ENCODE peak calls at places on chromosomes 2 and 18, in seven cellular contexts. M is H1, U is SK-N-SH, S is HepG2, X is K562, P is HCT116, Z is GM12878. L is an unnamed sample.

GRCh38 chr2:44364604-44365003 is 2.9 kb downstream of the CAMKMT start:
- DNase-seq in M (no peak), U (peak), S (no peak), X (peak), P (no peak), Z (no peak), L (no peak)

GRCh38 chr2:196123679-196124373 is 47.6 kb downstream of the STK17B start:
- DNase-seq in M (no peak), U (no peak), S (no peak), X (peak), P (no peak), Z (no peak), L (no peak)

GRCh38 chr2:241314181-241314932 is 1.1 kb downstream of the HDLBP start:
- DNase-seq in M (no peak), U (no peak), S (peak), X (no peak), P (peak), Z (no peak), L (no peak)

GRCh38 chr2:27078267-27079194 is at the start of gene EMILIN1:
- DNase-seq in M (no peak), U (peak), S (no peak), X (peak), P (no peak), Z (no peak), L (no peak)

GRCh38 chr18:24114924-24115549 is 23.8 kb upstream of the CABYR start:
- DNase-seq in M (no peak), U (no peak), S (peak), X (no peak), P (no peak), Z (no peak), L (no peak)

GRCh38 chr2:228426502-228427216 is 245.2 kb upstream of the SPHKAP start:
- DNase-seq in M (no peak), U (no peak), S (no peak), X (no peak), P (no peak), Z (no peak), L (no peak)

GRCh38 chr2:214217599-214217998 is 193.3 kb upstream of the VWC2L start:
- DNase-seq in M (no peak), U (no peak), S (no peak), X (no peak), P (no peak), Z (no peak), L (no peak)

GRCh38 chr2:145757503-145758290 is 1237.8 kb upstream of the ZEB2 start:
- DNase-seq in M (no peak), U (no peak), S (peak), X (no peak), P (no peak), Z (no peak), L (no peak)

GRCh38 chr2:112787729-112788401 is 3.6 kb upstream of the IL1A start:
- DNase-seq in M (no peak), U (no peak), S (no peak), X (no peak), P (no peak), Z (no peak), L (no peak)

GRCh38 chr2:219569041-219569440 is 2.3 kb downstream of the OBSL1 start:
- DNase-seq in M (no peak), U (no peak), S (no peak), X (no peak), P (no peak), Z (no peak), L (no peak)

GRCh38 chr2:127061377-127062273 is 45.3 kb downstream of the BIN1 start:
- DNase-seq in M (no peak), U (no peak), S (no peak), X (no peak), P (no peak), Z (no peak), L (no peak)

GRCh38 chr2:72765997-72766609 is 59.7 kb downstream of the EXOC6B start:
- DNase-seq in M (no peak), U (no peak), S (no peak), X (no peak), P (no peak), Z (no peak), L (no peak)

GRCh38 chr2:180625006-180625844 is 355.2 kb upstream of the UBE2E3 start:
- DNase-seq in M (no peak), U (no peak), S (no peak), X (no peak), P (no peak), Z (no peak), L (no peak)

GRCh38 chr18:42211201-42211600 is 256.2 kb downstream of the PIK3C3 start:
- DNase-seq in M (no peak), U (no peak), S (no peak), X (no peak), P (no peak), Z (no peak), L (no peak)

GRCh38 chr2:239878686-239879085 is 146.5 kb downstream of the NDUFA10 start:
- DNase-seq in M (no peak), U (no peak), S (no peak), X (no peak), P (no peak), Z (no peak), L (no peak)

GRCh38 chr18:58848685-58849084 is 16.0 kb upstream of the ZNF532 start:
- DNase-seq in M (no peak), U (no peak), S (no peak), X (no peak), P (no peak), Z (no peak), L (no peak)

GRCh38 chr2:200795044-200795443 is 16.7 kb upstream of the BZW1 start:
- DNase-seq in M (no peak), U (no peak), S (peak), X (peak), P (no peak), Z (no peak), L (no peak)

GRCh38 chr18:48080546-48080945 is 150.1 kb upstream of the SMAD2 start:
- DNase-seq in M (no peak), U (no peak), S (no peak), X (no peak), P (no peak), Z (no peak), L (no peak)

GRCh38 chr2:37794717-37795116 is 123.3 kb upstream of the CDC42EP3 start:
- DNase-seq in M (no peak), U (no peak), S (no peak), X (no peak), P (no peak), Z (no peak), L (no peak)

GRCh38 chr18:53380063-53380639 is 844.3 kb downstream of the MBD2 start:
- DNase-seq in M (no peak), U (peak), S (peak), X (peak), P (peak), Z (peak), L (peak)

GRCh38 chr18:7950380-7951143 is 383.4 kb downstream of the PTPRM start:
- DNase-seq in M (no peak), U (no peak), S (peak), X (peak), P (peak), Z (no peak), L (no peak)

GRCh38 chr2:27323592-27324285 is 842 bp upstream of the MPV17 start:
- DNase-seq in M (no peak), U (no peak), S (no peak), X (no peak), P (no peak), Z (no peak), L (no peak)

GRCh38 chr2:171541202-171541884 is 19.1 kb downstream of the CYBRD1 start:
- DNase-seq in M (no peak), U (no peak), S (no peak), X (peak), P (no peak), Z (no peak), L (no peak)

GRCh38 chr2:170967553-170967952 is 38.5 kb downstream of the GORASP2 start:
- DNase-seq in M (no peak), U (no peak), S (no peak), X (no peak), P (no peak), Z (no peak), L (no peak)

GRCh38 chr2:63842149-63843061 is 709 bp downstream of the UGP2 start:
- DNase-seq in M (no peak), U (peak), S (peak), X (peak), P (no peak), Z (no peak), L (no peak)

GRCh38 chr18:44719519-44720060 is 38.9 kb downstream of the SETBP1 start:
- DNase-seq in M (no peak), U (no peak), S (no peak), X (no peak), P (no peak), Z (no peak), L (no peak)

GRCh38 chr2:50126845-50127244 is 905.1 kb downstream of the NRXN1 start:
- DNase-seq in M (no peak), U (peak), S (no peak), X (no peak), P (no peak), Z (no peak), L (no peak)

GRCh38 chr2:48424866-48425265 is 105.1 kb upstream of the STON1 start:
- DNase-seq in M (no peak), U (no peak), S (no peak), X (no peak), P (no peak), Z (no peak), L (no peak)

GRCh38 chr18:48053881-48054586 is 123.6 kb upstream of the SMAD2 start:
- DNase-seq in M (no peak), U (peak), S (no peak), X (peak), P (no peak), Z (no peak), L (no peak)

GRCh38 chr18:52670903-52671302 is 330.9 kb downstream of the DCC start:
- DNase-seq in M (no peak), U (peak), S (peak), X (no peak), P (no peak), Z (no peak), L (no peak)

GRCh38 chr2:165618806-165619205 is 149.3 kb downstream of the CSRNP3 start:
- DNase-seq in M (no peak), U (no peak), S (no peak), X (no peak), P (no peak), Z (no peak), L (no peak)

GRCh38 chr2:11652555-11652954 is 17.4 kb downstream of the NTSR2 start:
- DNase-seq in M (no peak), U (no peak), S (no peak), X (no peak), P (no peak), Z (no peak), L (no peak)

GRCh38 chr18:70288851-70289328 is at the start of gene SOCS6:
- DNase-seq in M (no peak), U (peak), S (no peak), X (peak), P (no peak), Z (no peak), L (peak)

DNA sequence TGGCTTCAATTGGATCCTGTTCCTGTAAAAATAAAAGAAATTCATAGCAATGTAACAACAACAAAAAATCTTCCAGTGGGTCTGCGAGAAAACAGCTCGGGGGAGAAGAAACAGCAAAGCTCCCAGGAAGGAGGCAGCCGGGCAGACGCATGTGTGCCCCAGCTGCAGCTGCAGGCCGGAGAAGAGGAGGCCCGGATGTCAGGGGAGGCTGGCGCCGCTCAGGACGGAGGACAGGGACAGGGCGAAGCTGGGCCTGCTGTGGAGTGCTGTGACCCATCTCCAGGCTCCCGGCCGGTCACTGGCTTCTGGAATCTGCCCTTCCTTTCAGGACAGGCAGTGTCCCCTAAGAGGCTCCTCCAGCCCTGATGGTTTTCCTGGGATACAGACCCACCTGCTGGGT is 145.6 kb upstream of the TWIST2 start:
- DNase-seq in M (no peak), U (no peak), S (no peak), X (no peak), P (no peak), Z (no peak), L (no peak)
- TF ChIP-seq YY1 in M (no peak), U (no peak), S (no peak), X (no peak), P (no peak), Z (no peak), L (no peak)

GRCh38 chr2:23606196-23606595 is 221.2 kb downstream of the KLHL29 start:
- DNase-seq in M (no peak), U (no peak), S (no peak), X (no peak), P (no peak), Z (no peak), L (no peak)

GRCh38 chr2:23607925-23608324 is 222.9 kb downstream of the KLHL29 start:
- DNase-seq in M (no peak), U (no peak), S (no peak), X (no peak), P (no peak), Z (no peak), L (peak)

GRCh38 chr2:23604731-23605130 is 219.8 kb downstream of the KLHL29 start:
- DNase-seq in M (no peak), U (no peak), S (no peak), X (no peak), P (no peak), Z (no peak), L (no peak)

GRCh38 chr2:23605236-23605635 is 220.3 kb downstream of the KLHL29 start:
- DNase-seq in M (no peak), U (no peak), S (no peak), X (no peak), P (no peak), Z (no peak), L (no peak)

GRCh38 chr2:23606968-23607367 is 222.0 kb downstream of the KLHL29 start:
- DNase-seq in M (no peak), U (no peak), S (no peak), X (no peak), P (no peak), Z (no peak), L (no peak)
- TF ChIP-seq YY1 in M (no peak), U (no peak), S (no peak), X (no peak), P (no peak), Z (no peak), L (no peak)

GRCh38 chr2:53417385-53417784 is 350.2 kb upstream of the CHAC2 start:
- DNase-seq in M (no peak), U (no peak), S (no peak), X (no peak), P (no peak), Z (no peak), L (no peak)

GRCh38 chr2:53424902-53425301 is 342.7 kb upstream of the CHAC2 start:
- DNase-seq in M (no peak), U (no peak), S (no peak), X (no peak), P (no peak), Z (peak), L (no peak)

DNA sequence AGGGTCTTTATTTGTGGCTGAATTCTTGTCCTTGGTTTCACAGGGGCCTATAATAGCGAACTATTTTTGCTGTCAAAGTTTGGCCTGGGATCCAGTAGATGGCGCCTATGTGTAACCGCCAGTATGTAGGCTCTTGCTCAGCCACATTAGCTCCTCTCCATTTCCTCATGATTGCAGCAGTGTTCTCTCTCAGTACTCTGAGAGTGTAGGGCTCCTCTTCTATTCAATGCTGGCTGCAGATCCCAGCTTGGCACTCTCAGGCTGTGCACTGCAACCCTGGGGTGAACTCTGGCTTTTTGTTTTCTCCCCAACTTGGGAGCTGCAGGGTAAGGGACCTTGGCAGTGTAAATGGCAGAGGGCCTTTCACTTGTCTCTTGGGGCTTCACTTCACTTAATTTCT is 344.6 kb upstream of the CHAC2 start:
- DNase-seq in M (peak), U (peak), S (peak), X (no peak), P (peak), Z (no peak), L (peak)
- TF ChIP-seq YY1 in M (peak), U (no peak), S (no peak), X (no peak), P (no peak), Z (peak), L (no peak)

GRCh38 chr2:66441651-66442365 is 6.9 kb downstream of the MEIS1 start:
- DNase-seq in M (no peak), U (no peak), S (no peak), X (no peak), P (no peak), Z (no peak), L (no peak)
- TF ChIP-seq YY1 in M (no peak), U (no peak), S (no peak), X (no peak), P (no peak), Z (no peak), L (no peak)

GRCh38 chr2:55500025-55500424 is 19.5 kb upstream of the CFAP36 start:
- DNase-seq in M (no peak), U (no peak), S (peak), X (no peak), P (no peak), Z (no peak), L (no peak)
- TF ChIP-seq YY1 in M (no peak), U (no peak), S (no peak), X (no peak), P (no peak), Z (no peak), L (no peak)

L was measured in NT2/D1.